ENCODE peak calls at places on chromosomes 5 and 9, in five cellular contexts. W is A549, N is HepG2, D is K562, V is GM12878. L is an unnamed sample.

GRCh38 chr9:111900934-111901612 is 4.5 kb downstream of the UGCG start:
- DNase-seq in W (no peak), D (peak), N (no peak), V (no peak), L (no peak)

GRCh38 chr9:112120471-112120925 is 54.6 kb downstream of the SUSD1 start:
- DNase-seq in V (no peak), N (no peak), D (no peak), W (no peak), L (peak)

GRCh38 chr9:23545728-23546127 is 280.3 kb downstream of the ELAVL2 start:
- DNase-seq in W (no peak), N (no peak), V (no peak), D (no peak), L (no peak)

GRCh38 chr5:60639544-60639943 is 60.4 kb downstream of the DEPDC1B start:
- DNase-seq in N (no peak), W (no peak), V (no peak), D (no peak), L (no peak)

GRCh38 chr5:16774806-16775205 is 158.0 kb upstream of the RETREG1 start:
- DNase-seq in D (no peak), W (no peak), V (no peak), N (peak), L (no peak)

GRCh38 chr9:80359941-80360881 is 788.4 kb downstream of the TLE4 start:
- DNase-seq in V (no peak), D (no peak), W (no peak), N (no peak), L (no peak)

GRCh38 chr9:126386088-126386487 is 59.5 kb downstream of the MVB12B start:
- DNase-seq in V (no peak), N (peak), W (no peak), D (no peak), L (no peak)

GRCh38 chr9:127844821-127845359 is 9.6 kb downstream of the ENG start:
- DNase-seq in N (no peak), D (no peak), W (no peak), V (no peak), L (no peak)

GRCh38 chr5:40240111-40240510 is 439.6 kb upstream of the PTGER4 start:
- DNase-seq in N (no peak), V (no peak), W (no peak), D (no peak), L (no peak)

GRCh38 chr9:98785333-98785933 is 10.9 kb downstream of the ANKS6 start:
- DNase-seq in N (no peak), D (no peak), W (no peak), V (no peak), L (peak)

GRCh38 chr5:91443028-91443427 is 59.9 kb upstream of the ARRDC3 start:
- DNase-seq in N (no peak), V (no peak), W (no peak), D (no peak), L (no peak)

GRCh38 chr9:72753261-72753893 is 199.5 kb downstream of the ALDH1A1 start:
- DNase-seq in N (no peak), V (no peak), D (no peak), W (peak), L (no peak)

GRCh38 chr9:105403552-105404246 is 44.1 kb upstream of the FSD1L start:
- DNase-seq in N (no peak), D (no peak), W (no peak), V (no peak), L (no peak)

GRCh38 chr5:169637856-169638190 is 748 bp downstream of the DOCK2 start:
- DNase-seq in N (no peak), W (no peak), D (no peak), V (no peak), L (no peak)

GRCh38 chr9:129887210-129888084 is 52.2 kb downstream of the USP20 start:
- DNase-seq in W (no peak), N (no peak), D (peak), V (peak), L (no peak)

GRCh38 chr5:157273131-157273556 is 7.2 kb downstream of the CYFIP2 start:
- DNase-seq in N (no peak), V (peak), W (no peak), D (peak), L (no peak)

GRCh38 chr5:11385251-11385900 is 518.9 kb downstream of the CTNND2 start:
- DNase-seq in W (no peak), V (no peak), N (no peak), D (no peak), L (peak)

GRCh38 chr5:124996023-124996763 is 249.8 kb upstream of the ZNF608 start:
- DNase-seq in D (no peak), V (no peak), N (no peak), W (no peak), L (no peak)

GRCh38 chr9:115035872-115036612 is 81.9 kb downstream of the TNC start:
- DNase-seq in D (peak), W (no peak), N (no peak), V (peak), L (no peak)

GRCh38 chr5:51201708-51202107 is 181.5 kb upstream of the ISL1 start:
- DNase-seq in D (no peak), V (no peak), N (no peak), W (no peak), L (no peak)

GRCh38 chr9:96651626-96652025 is 3.5 kb downstream of the PRXL2C start:
- DNase-seq in V (no peak), D (no peak), W (peak), N (no peak), L (no peak)

GRCh38 chr9:93086445-93087224 is 9.4 kb upstream of the CARD19 start:
- DNase-seq in V (no peak), N (no peak), D (no peak), W (no peak), L (no peak)

GRCh38 chr5:151647320-151647861 is 39.3 kb downstream of the SPARC start:
- DNase-seq in W (no peak), D (no peak), N (no peak), V (no peak), L (no peak)

GRCh38 chr9:85534340-85534739 is 207.4 kb downstream of the AGTPBP1 start:
- DNase-seq in W (no peak), D (no peak), N (no peak), V (no peak), L (no peak)

GRCh38 chr9:76298497-76299144 is 95.6 kb downstream of the RFK start:
- DNase-seq in N (no peak), V (no peak), W (no peak), D (no peak), L (no peak)

GRCh38 chr5:116445311-116445710 is 129.3 kb downstream of the SEMA6A start:
- DNase-seq in V (no peak), D (no peak), N (no peak), W (no peak), L (no peak)

GRCh38 chr9:3385871-3386270 is 139.9 kb downstream of the RFX3 start:
- DNase-seq in N (no peak), D (no peak), V (peak), W (no peak), L (no peak)

GRCh38 chr5:52498607-52499006 is 289.1 kb upstream of the ITGA1 start:
- DNase-seq in N (no peak), V (no peak), D (no peak), W (no peak), L (no peak)

GRCh38 chr5:1435369-1435768 is 9.9 kb downstream of the SLC6A3 start:
- DNase-seq in N (no peak), D (no peak), V (no peak), W (no peak), L (no peak)

DNA sequence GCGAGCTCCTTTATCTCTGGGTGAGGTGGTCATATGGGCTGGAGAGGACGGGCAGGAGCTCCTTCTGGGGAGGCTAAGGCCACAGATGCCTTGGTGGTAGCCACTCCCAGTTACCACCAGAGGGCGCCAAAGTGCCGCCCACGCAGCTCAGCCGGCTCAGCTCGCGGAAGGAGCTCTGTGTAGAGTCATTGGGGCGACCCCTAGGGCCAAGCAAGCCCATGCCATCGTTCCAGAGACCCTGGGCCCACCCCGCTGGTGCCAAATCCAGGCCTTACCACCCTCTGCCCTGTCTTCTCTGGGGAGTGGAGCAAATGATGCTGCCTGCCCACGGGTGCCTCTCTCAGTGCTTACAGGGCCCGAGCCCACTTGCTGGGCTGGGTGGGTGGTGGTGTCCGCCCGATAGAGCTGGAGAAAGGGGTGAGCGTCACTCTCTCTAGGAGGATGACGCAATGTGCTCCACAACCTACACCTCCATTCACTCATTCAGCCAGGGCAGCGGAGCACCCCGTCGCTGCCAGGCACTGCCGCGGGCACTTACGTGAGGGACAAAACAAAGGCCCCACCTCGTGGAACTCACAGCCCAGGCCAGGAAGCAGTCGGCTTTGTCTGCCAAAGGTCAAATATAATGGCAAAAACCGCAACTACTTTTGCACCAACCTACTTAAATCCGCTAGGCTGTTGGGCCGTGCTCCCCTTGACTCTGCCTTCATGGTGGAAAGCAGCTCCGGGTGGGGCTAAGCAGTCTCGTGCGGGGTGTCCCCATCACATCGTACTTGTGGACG is 13.8 kb downstream of the TSPAN17 start:
- DNase-seq in W (peak), D (peak), V (peak), N (peak), L (peak)
- H3K4me2 ChIP-seq in W (peak), D (peak), V (peak), N (peak), L (no peak)

GRCh38 chr9:84436386-84437114 is 96.0 kb upstream of the SLC28A3 start:
- DNase-seq in D (no peak), N (no peak), W (no peak), V (no peak), L (no peak)
- TF ChIP-seq KDM1A in D (no peak), N (no peak), W (no peak), V (no peak), L (no peak)

GRCh38 chr9:118059520-118060278 is 355.5 kb downstream of the TLR4 start:
- DNase-seq in V (no peak), N (peak), W (no peak), D (peak), L (no peak)

DNA sequence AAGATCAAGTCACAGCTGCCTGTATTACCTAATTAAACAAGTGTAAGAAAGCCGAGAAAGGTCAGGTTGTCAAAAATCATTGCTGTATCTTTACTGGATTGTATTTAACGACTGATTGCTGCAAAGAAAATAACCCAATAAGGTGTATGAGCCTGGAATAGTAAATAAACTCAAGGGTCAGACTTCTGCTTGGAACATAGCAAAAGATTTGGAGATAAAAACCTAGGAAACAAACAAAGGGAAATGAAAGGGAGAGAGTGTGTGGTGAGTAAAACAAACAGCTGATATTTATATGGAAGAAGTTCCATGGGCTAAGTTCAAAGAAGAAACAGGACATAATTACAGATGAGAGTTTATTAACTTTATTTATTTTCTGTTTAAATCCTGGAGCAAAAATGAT is 354.0 kb downstream of the TLR4 start:
- DNase-seq in W (no peak), V (no peak), N (no peak), D (no peak), L (no peak)
- H3K4me2 ChIP-seq in W (no peak), V (no peak), N (no peak), D (no peak), L (no peak)

GRCh38 chr5:10145922-10146321 is 103.8 kb downstream of the ATPSCKMT start:
- DNase-seq in V (peak), D (peak), N (peak), W (peak), L (no peak)
- TF ChIP-seq KDM1A in V (no peak), D (no peak), N (no peak), W (no peak), L (peak)

DNA sequence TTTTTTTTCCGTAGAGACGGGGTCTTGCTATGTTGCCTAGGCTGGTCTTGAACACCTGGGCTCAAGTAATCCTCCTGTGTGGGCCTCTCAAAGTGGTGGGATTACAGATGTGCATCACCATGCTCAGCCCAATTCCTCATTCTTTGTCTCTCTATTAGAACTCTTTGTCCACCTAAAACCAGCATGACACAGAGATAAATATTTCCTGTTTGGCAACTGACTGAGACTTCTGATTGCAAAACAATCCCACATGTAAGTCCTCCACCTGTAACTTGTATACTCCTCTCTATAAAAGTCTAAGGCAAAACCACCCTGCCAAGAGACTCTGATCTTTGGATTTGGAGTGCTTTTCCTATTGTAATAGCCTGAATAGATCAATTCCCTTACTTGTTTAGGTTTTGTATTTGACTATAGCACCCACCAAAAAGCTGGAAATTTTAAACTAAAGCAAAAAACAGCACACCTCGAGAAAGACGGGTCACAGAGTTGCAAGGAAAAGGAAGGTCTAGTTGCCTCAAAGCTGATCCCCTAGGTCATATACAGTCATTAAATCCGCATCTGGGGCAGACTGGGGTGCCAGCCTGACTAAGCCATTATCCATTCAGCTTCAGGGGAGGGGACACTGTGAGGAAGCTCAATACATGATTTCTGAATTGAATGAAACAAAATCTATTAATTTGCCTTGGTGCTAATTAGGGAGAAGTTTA is 13.5 kb upstream of the KIF27 start:
- DNase-seq in W (no peak), D (no peak), N (no peak), V (no peak), L (no peak)
- H3K4me2 ChIP-seq in W (peak), D (no peak), N (no peak), V (no peak), L (no peak)

GRCh38 chr9:124475868-124476690 is 25.8 kb downstream of the ADGRD2 start:
- DNase-seq in N (no peak), V (no peak), W (no peak), D (no peak), L (no peak)
- TF ChIP-seq KDM1A in N (no peak), V (no peak), W (no peak), D (no peak), L (no peak)

GRCh38 chr9:35813434-35814105 is 1.3 kb downstream of the HINT2 start:
- DNase-seq in N (peak), V (no peak), W (peak), D (peak), L (no peak)

GRCh38 chr9:35814841-35815543 is at the start of gene HINT2:
- DNase-seq in N (peak), V (peak), D (peak), W (peak), L (peak)

GRCh38 chr9:35811364-35812024 is 568 bp downstream of the SPAG8 start:
- DNase-seq in V (no peak), W (no peak), N (no peak), D (no peak), L (no peak)

GRCh38 chr9:35814106-35814840 is 569 bp downstream of the HINT2 start:
- DNase-seq in W (peak), D (peak), V (no peak), N (peak), L (no peak)

DNA sequence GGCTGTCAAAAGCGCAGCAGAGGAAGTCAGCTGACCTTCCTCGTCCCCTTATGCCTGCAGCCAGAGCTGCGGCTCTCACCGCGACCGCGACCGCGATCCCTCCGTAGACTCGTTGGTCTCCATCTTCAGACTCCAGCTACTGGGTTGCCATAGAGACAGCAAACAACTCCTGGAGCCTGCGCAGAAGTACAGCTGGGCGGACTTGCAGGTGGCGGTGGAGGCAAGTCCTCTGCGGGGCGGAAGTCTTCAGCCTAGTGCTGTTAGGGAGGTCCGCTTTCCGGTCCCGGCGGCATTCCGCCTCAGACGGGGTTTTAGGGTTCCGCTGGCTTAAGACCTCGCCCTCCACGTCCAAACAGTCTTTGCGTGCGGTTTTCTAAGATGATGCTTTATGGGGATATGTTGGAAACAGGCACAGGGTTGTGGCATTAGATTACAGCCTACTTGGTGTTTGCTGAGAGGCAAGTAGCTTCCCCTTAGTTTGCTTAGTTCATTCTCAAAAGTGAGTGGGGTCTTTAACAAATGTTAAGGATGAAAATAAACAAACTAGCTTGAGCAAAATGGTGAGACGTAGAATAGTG is at the start of gene SPAG8:
- DNase-seq in N (peak), D (peak), W (peak), V (peak), L (peak)
- H3K4me2 ChIP-seq in N (peak), D (peak), W (peak), V (peak), L (peak)

GRCh38 chr5:82277987-82278710 is at the start of gene RPS23:
- DNase-seq in V (peak), W (peak), N (peak), D (peak), L (peak)

GRCh38 chr5:82276800-82277612 is 1.1 kb downstream of the RPS23 start:
- DNase-seq in D (peak), V (no peak), N (no peak), W (no peak), L (no peak)

GRCh38 chr5:82275267-82275664 is 2.9 kb downstream of the RPS23 start:
- DNase-seq in N (no peak), D (no peak), V (no peak), W (no peak), L (no peak)

GRCh38 chr5:82278711-82279370 is 687 bp upstream of the RPS23 start:
- DNase-seq in N (no peak), D (peak), W (no peak), V (no peak), L (no peak)

GRCh38 chr5:82277613-82277986 is 554 bp downstream of the RPS23 start:
- DNase-seq in N (no peak), D (no peak), V (no peak), W (no peak), L (no peak)
- TF ChIP-seq KDM1A in N (no peak), D (no peak), V (no peak), W (no peak), L (no peak)